ENCODE peak calls at places on chromosomes 6 and 20, in four cellular contexts. One of them, this sample, is unnamed.

GRCh38 chr6:135298455-135298854 is 117.3 kb downstream of the MYB start:
- DNase-seq in transverse colon: no peak
- DNase-seq in tibial nerve: no peak
- DNase-seq in IMR-90: no peak
- DNase-seq in this sample: no peak

GRCh38 chr6:22681761-22682160 is 112.4 kb downstream of the HDGFL1 start:
- DNase-seq in IMR-90: no peak
- DNase-seq in transverse colon: no peak
- DNase-seq in tibial nerve: no peak
- DNase-seq in this sample: no peak

GRCh38 chr6:158014505-158015187 is 33.0 kb downstream of the SYNJ2 start:
- DNase-seq in transverse colon: no peak
- DNase-seq in tibial nerve: no peak
- DNase-seq in IMR-90: peak
- DNase-seq in this sample: no peak

GRCh38 chr6:156645106-156645505 is 132.1 kb upstream of the ARID1B start:
- DNase-seq in IMR-90: peak
- DNase-seq in transverse colon: no peak
- DNase-seq in tibial nerve: no peak
- DNase-seq in this sample: no peak

GRCh38 chr6:131269565-131270391 is 134.5 kb downstream of the AKAP7 start:
- DNase-seq in transverse colon: no peak
- DNase-seq in IMR-90: no peak
- DNase-seq in tibial nerve: no peak
- DNase-seq in this sample: no peak

GRCh38 chr20:53995949-53996348 is 74.4 kb downstream of the BCAS1 start:
- DNase-seq in tibial nerve: no peak
- DNase-seq in IMR-90: no peak
- DNase-seq in transverse colon: no peak
- DNase-seq in this sample: no peak

GRCh38 chr6:5366941-5367340 is 105.6 kb downstream of the FARS2 start:
- DNase-seq in IMR-90: no peak
- DNase-seq in transverse colon: no peak
- DNase-seq in tibial nerve: no peak
- DNase-seq in this sample: no peak

GRCh38 chr6:142926494-142927273 is 18.3 kb downstream of the HIVEP2 start:
- DNase-seq in tibial nerve: peak
- DNase-seq in IMR-90: peak
- DNase-seq in transverse colon: peak
- DNase-seq in this sample: peak

GRCh38 chr6:158633127-158633526 is 11.4 kb downstream of the DYNLT1 start:
- DNase-seq in transverse colon: no peak
- DNase-seq in tibial nerve: no peak
- DNase-seq in IMR-90: no peak
- DNase-seq in this sample: no peak

GRCh38 chr6:83853178-83853967 is at the start of gene RIPPLY2:
- DNase-seq in IMR-90: peak
- DNase-seq in tibial nerve: no peak
- DNase-seq in transverse colon: peak
- DNase-seq in this sample: no peak

DNA sequence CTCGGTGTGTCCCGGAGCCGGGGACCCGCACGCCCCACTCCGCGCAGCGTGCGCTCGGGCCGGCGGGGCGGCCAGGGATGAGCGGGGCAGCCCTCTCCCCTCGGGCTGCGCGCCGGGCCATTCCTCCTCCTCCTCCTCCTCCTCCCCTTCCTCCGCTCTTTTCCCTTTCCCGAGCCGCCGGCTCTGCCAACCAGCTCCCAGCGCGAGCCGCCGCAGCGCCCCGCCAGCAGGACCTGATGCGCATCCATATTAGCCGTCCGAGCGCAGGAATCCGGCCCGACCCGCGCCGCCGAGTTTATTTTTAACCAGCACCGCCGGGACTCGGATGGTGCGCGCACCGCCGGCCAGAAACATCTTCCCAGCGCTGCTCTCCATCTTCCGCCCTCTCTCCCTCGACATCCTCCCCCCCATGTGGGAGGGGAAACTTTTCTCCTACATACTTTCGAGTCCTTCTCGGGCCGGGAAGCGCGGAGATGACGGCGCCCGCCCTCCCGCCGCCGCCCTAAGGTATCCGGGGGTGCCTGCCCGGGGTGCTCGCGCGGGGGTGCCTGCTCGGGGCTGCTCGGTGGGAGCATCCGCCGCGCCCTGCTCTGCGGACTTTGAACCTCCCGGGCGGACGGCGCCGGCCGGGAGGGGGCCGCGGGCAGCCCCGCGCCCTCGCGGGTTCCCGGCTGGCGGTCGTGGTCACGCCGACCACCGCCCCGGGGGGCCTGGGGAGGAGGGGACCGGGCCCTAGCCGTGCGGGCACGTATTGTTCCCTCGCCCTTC is 619 bp downstream of the RREB1 start:
- DNase-seq in IMR-90: peak
- DNase-seq in tibial nerve: no peak
- DNase-seq in transverse colon: peak
- DNase-seq in this sample: peak
- TF ChIP-seq POLR2A in IMR-90: no peak
- TF ChIP-seq POLR2A in tibial nerve: no peak
- TF ChIP-seq POLR2A in transverse colon: peak
- TF ChIP-seq POLR2A in this sample: no peak

GRCh38 chr20:3168829-3169590 is 4.3 kb downstream of the LZTS3 start:
- DNase-seq in transverse colon: no peak
- DNase-seq in tibial nerve: no peak
- DNase-seq in IMR-90: no peak
- DNase-seq in this sample: no peak

GRCh38 chr20:3168079-3168828 is 5.1 kb downstream of the LZTS3 start:
- DNase-seq in tibial nerve: no peak
- DNase-seq in IMR-90: no peak
- DNase-seq in transverse colon: peak
- DNase-seq in this sample: no peak

GRCh38 chr20:3166913-3167342 is 6.4 kb downstream of the LZTS3 start:
- DNase-seq in tibial nerve: no peak
- DNase-seq in IMR-90: no peak
- DNase-seq in transverse colon: no peak
- DNase-seq in this sample: no peak

GRCh38 chr20:3166338-3166912 is 6.8 kb upstream of the FASTKD5 start:
- DNase-seq in transverse colon: no peak
- DNase-seq in IMR-90: no peak
- DNase-seq in tibial nerve: no peak
- DNase-seq in this sample: no peak

DNA sequence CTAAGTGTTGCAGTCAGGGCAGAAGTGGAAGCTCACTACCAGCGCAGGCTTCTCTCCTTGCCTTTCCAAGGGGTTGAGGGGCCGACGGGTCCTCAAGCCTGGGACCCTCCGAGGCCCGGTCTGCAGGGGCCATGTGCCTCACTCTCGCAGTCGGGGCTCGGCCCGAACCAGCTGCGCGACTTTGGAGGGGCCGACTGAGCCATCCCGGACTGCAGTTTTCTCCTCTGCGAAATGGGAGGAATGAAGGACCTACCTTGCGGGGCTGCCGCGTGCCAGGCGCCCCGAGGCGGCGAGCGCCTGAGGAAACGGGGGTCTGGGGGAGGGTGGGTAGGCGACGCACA is 5.6 kb downstream of the LZTS3 start:
- DNase-seq in transverse colon: no peak
- DNase-seq in tibial nerve: no peak
- DNase-seq in IMR-90: no peak
- DNase-seq in this sample: no peak
- H3K4me3 ChIP-seq in transverse colon: peak
- H3K4me3 ChIP-seq in tibial nerve: no peak
- H3K4me3 ChIP-seq in IMR-90: no peak
- H3K4me3 ChIP-seq in this sample: no peak

GRCh38 chr6:33771342-33772113 is 17.4 kb downstream of the LEMD2 start:
- DNase-seq in tibial nerve: peak
- DNase-seq in transverse colon: peak
- DNase-seq in IMR-90: peak
- DNase-seq in this sample: peak
- TF ChIP-seq POLR2A in tibial nerve: no peak
- TF ChIP-seq POLR2A in transverse colon: no peak
- TF ChIP-seq POLR2A in IMR-90: no peak
- TF ChIP-seq POLR2A in this sample: no peak

GRCh38 chr6:27684264-27685211 is 211.6 kb upstream of the ZNF184 start:
- DNase-seq in transverse colon: peak
- DNase-seq in IMR-90: peak
- DNase-seq in tibial nerve: no peak
- DNase-seq in this sample: peak

GRCh38 chr6:27685278-27685677 is 212.4 kb upstream of the ZNF184 start:
- DNase-seq in IMR-90: no peak
- DNase-seq in tibial nerve: no peak
- DNase-seq in transverse colon: no peak
- DNase-seq in this sample: no peak

GRCh38 chr6:27679308-27679967 is 206.5 kb upstream of the ZNF184 start:
- DNase-seq in tibial nerve: no peak
- DNase-seq in transverse colon: no peak
- DNase-seq in IMR-90: no peak
- DNase-seq in this sample: no peak

GRCh38 chr6:27678449-27678848 is 205.5 kb upstream of the ZNF184 start:
- DNase-seq in tibial nerve: no peak
- DNase-seq in IMR-90: no peak
- DNase-seq in transverse colon: no peak
- DNase-seq in this sample: no peak

GRCh38 chr6:27679968-27680694 is 207.2 kb upstream of the ZNF184 start:
- DNase-seq in tibial nerve: no peak
- DNase-seq in IMR-90: no peak
- DNase-seq in transverse colon: no peak
- DNase-seq in this sample: no peak
- H3K4me3 ChIP-seq in tibial nerve: no peak
- H3K4me3 ChIP-seq in IMR-90: peak
- H3K4me3 ChIP-seq in transverse colon: no peak
- H3K4me3 ChIP-seq in this sample: peak

DNA sequence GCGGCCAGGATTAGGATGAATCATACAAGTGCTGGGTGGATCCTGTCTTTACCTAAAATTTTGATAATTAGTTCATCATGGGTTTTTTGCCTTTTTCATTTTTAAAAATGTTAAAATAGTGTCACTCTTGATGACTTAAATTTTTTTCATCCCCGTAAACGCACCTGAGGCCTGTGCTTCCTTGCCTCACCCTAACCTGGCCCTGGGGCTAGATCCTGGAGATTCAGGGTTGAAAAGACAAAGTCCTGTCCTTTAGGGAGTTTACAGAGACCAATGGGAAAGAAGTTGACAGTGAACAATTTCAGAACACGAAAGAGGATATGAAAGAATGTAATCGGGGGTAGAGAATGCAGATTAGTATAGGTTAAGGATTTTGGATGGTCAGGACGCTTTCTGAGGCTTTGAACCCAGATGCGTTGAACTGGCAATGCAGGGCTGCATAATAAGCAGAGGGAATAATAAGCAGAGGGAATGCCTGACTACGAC is 1.6 kb upstream of the FBXO5 start:
- DNase-seq in transverse colon: no peak
- DNase-seq in tibial nerve: no peak
- DNase-seq in IMR-90: no peak
- DNase-seq in this sample: no peak
- TF ChIP-seq POLR2A in transverse colon: no peak
- TF ChIP-seq POLR2A in tibial nerve: no peak
- TF ChIP-seq POLR2A in IMR-90: no peak
- TF ChIP-seq POLR2A in this sample: no peak